ENCODE peak calls at places on chromosomes 13 and 19, in six cellular contexts. One of them, this sample, is unnamed.

GRCh38 chr13:46555722-46556121 is 2.8 kb downstream of the LRCH1 start:
- DNase-seq in left ventricle myocardium inferior: no peak
- DNase-seq in astrocyte: no peak
- DNase-seq in fibroblast of pulmonary artery: no peak
- DNase-seq in PC-9: no peak
- DNase-seq in IMR-90: no peak
- DNase-seq in this sample: no peak

GRCh38 chr19:56350416-56351045 is 35.9 kb upstream of the ZSCAN5A start:
- DNase-seq in astrocyte: peak; percentile 11
- DNase-seq in left ventricle myocardium inferior: no peak
- DNase-seq in PC-9: peak; percentile 28
- DNase-seq in IMR-90: peak; percentile 41
- DNase-seq in fibroblast of pulmonary artery: peak; percentile 67
- DNase-seq in this sample: peak; percentile 46

GRCh38 chr13:106143930-106144709 is 391.3 kb downstream of the EFNB2 start:
- DNase-seq in IMR-90: no peak
- DNase-seq in astrocyte: no peak
- DNase-seq in PC-9: peak; percentile 44
- DNase-seq in left ventricle myocardium inferior: no peak
- DNase-seq in fibroblast of pulmonary artery: no peak
- DNase-seq in this sample: no peak

GRCh38 chr13:57739089-57739488 is 107.5 kb downstream of the PCDH17 start:
- DNase-seq in PC-9: no peak
- DNase-seq in IMR-90: no peak
- DNase-seq in fibroblast of pulmonary artery: no peak
- DNase-seq in left ventricle myocardium inferior: no peak
- DNase-seq in astrocyte: no peak
- DNase-seq in this sample: no peak

GRCh38 chr19:45515081-45515624 is 7.9 kb downstream of the VASP start:
- DNase-seq in fibroblast of pulmonary artery: no peak
- DNase-seq in astrocyte: no peak
- DNase-seq in IMR-90: no peak
- DNase-seq in PC-9: no peak
- DNase-seq in left ventricle myocardium inferior: peak; percentile 58
- DNase-seq in this sample: no peak

GRCh38 chr19:54319049-54319448 is 6.1 kb upstream of the LILRA5 start:
- DNase-seq in PC-9: no peak
- DNase-seq in fibroblast of pulmonary artery: no peak
- DNase-seq in astrocyte: no peak
- DNase-seq in left ventricle myocardium inferior: no peak
- DNase-seq in IMR-90: no peak
- DNase-seq in this sample: no peak

GRCh38 chr13:29758591-29759114 is 91.8 kb downstream of the UBL3 start:
- DNase-seq in PC-9: peak; percentile 60
- DNase-seq in fibroblast of pulmonary artery: no peak
- DNase-seq in IMR-90: no peak
- DNase-seq in left ventricle myocardium inferior: no peak
- DNase-seq in astrocyte: no peak
- DNase-seq in this sample: peak; percentile 23

GRCh38 chr19:681029-681626 is 4.9 kb downstream of the FSTL3 start:
- DNase-seq in fibroblast of pulmonary artery: no peak
- DNase-seq in IMR-90: no peak
- DNase-seq in left ventricle myocardium inferior: peak; percentile 55
- DNase-seq in astrocyte: no peak
- DNase-seq in PC-9: no peak
- DNase-seq in this sample: no peak

GRCh38 chr13:27425151-27425917 is 915 bp downstream of the GTF3A start:
- DNase-seq in fibroblast of pulmonary artery: no peak
- DNase-seq in IMR-90: no peak
- DNase-seq in left ventricle myocardium inferior: no peak
- DNase-seq in astrocyte: peak; percentile 6
- DNase-seq in PC-9: peak; percentile 3
- DNase-seq in this sample: peak; percentile 6

DNA sequence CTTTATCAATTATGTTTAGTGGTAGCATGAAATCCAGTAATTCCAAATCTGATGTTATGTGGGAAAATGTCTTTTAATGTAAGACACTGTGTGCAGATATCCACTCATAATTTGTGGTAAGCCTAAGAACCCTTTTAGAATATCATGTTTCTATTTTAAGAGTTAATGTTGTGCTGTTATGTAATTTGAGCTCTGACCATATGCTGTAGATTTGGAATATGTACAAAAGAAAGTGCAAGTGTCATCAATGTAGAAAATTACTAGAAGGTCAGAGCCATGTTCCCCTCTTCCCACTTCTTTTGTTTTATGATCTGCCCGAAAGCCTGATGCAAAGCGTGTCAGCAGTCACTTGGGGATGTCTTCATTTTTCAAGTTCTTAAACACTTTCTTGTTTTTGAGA is 44.5 kb downstream of the SCEL start:
- DNase-seq in PC-9: no peak
- DNase-seq in astrocyte: no peak
- DNase-seq in left ventricle myocardium inferior: no peak
- DNase-seq in IMR-90: no peak
- DNase-seq in fibroblast of pulmonary artery: no peak
- DNase-seq in this sample: no peak
- H3K4me3 ChIP-seq in PC-9: no peak overlapping the region
- H3K4me3 ChIP-seq in astrocyte: no peak overlapping the region
- H3K4me3 ChIP-seq in left ventricle myocardium inferior: no peak overlapping the region
- H3K4me3 ChIP-seq in IMR-90: no peak overlapping the region
- H3K4me3 ChIP-seq in fibroblast of pulmonary artery: no peak overlapping the region
- H3K4me3 ChIP-seq in this sample: no peak overlapping the region

DNA sequence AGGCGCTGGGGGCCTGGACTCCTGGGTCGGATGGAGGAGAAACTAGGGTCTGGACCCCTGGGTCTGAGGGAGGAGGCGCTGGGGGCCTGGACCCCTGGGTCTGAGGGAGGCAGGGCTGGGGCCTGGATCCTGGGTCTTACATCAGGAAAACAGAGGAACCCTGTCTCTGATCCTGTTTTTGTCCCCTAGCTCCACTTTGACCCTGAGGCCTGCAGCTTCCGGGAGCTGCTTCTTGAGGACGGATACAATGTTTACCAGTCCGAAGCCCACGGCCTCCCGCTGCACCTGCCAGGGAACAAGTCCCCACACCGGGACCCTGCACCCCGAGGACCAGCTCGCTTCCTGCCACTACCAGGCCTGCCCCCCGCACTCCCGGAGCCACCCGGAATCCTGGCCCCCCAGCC is 2.4 kb downstream of the FGF21 start:
- DNase-seq in astrocyte: no peak
- DNase-seq in left ventricle myocardium inferior: no peak
- DNase-seq in PC-9: no peak
- DNase-seq in IMR-90: no peak
- DNase-seq in fibroblast of pulmonary artery: no peak
- DNase-seq in this sample: no peak
- TF ChIP-seq CTCF in astrocyte: no peak
- TF ChIP-seq CTCF in left ventricle myocardium inferior: no peak
- TF ChIP-seq CTCF in PC-9: no peak
- TF ChIP-seq CTCF in IMR-90: no peak
- TF ChIP-seq CTCF in fibroblast of pulmonary artery: no peak
- TF ChIP-seq CTCF in this sample: no peak

GRCh38 chr19:4037301-4037949 is 29.3 kb downstream of the ZBTB7A start:
- DNase-seq in fibroblast of pulmonary artery: no peak
- DNase-seq in IMR-90: no peak
- DNase-seq in PC-9: no peak
- DNase-seq in astrocyte: no peak
- DNase-seq in left ventricle myocardium inferior: no peak
- DNase-seq in this sample: no peak
- H3K4me3 ChIP-seq in fibroblast of pulmonary artery: no peak overlapping the region
- H3K4me3 ChIP-seq in IMR-90: no peak overlapping the region
- H3K4me3 ChIP-seq in PC-9: no peak overlapping the region
- H3K4me3 ChIP-seq in astrocyte: no peak overlapping the region
- H3K4me3 ChIP-seq in left ventricle myocardium inferior: no peak overlapping the region
- H3K4me3 ChIP-seq in this sample: no peak overlapping the region

DNA sequence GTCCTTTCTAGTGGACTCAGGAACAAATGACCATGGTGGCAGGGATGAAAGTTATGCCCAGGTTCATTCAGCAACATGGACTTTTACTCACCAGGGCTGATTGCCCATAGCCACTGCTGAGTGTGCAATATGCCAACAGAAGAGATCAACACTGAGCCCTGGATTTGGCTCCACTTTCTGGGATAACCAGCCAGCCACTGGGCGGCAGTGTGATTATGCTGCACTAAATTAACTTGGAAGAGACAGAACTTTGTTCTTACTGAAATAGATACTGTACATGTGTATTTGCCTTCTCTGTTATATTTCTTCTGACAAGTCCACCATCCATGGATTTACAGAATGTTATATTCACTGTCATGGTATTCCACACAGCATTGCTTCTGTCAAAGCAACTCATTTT is 257.4 kb downstream of the TDRD3 start:
- DNase-seq in astrocyte: no peak
- DNase-seq in left ventricle myocardium inferior: peak; percentile 33
- DNase-seq in fibroblast of pulmonary artery: peak; percentile 39
- DNase-seq in IMR-90: no peak
- DNase-seq in PC-9: peak; percentile 10
- DNase-seq in this sample: peak; percentile 1
- TF ChIP-seq CTCF in astrocyte: peak; percentile 47
- TF ChIP-seq CTCF in left ventricle myocardium inferior: peak; percentile 73
- TF ChIP-seq CTCF in fibroblast of pulmonary artery: peak; percentile 61
- TF ChIP-seq CTCF in IMR-90: peak; percentile 22
- TF ChIP-seq CTCF in PC-9: peak; percentile 40
- TF ChIP-seq CTCF in this sample: no peak

GRCh38 chr19:20151617-20152145 is 15.3 kb upstream of the ZNF486 start:
- DNase-seq in astrocyte: no peak
- DNase-seq in fibroblast of pulmonary artery: no peak
- DNase-seq in PC-9: no peak
- DNase-seq in left ventricle myocardium inferior: no peak
- DNase-seq in IMR-90: no peak
- DNase-seq in this sample: no peak

GRCh38 chr19:20153281-20153680 is 13.7 kb upstream of the ZNF486 start:
- DNase-seq in fibroblast of pulmonary artery: no peak
- DNase-seq in IMR-90: no peak
- DNase-seq in PC-9: no peak
- DNase-seq in left ventricle myocardium inferior: no peak
- DNase-seq in astrocyte: no peak
- DNase-seq in this sample: no peak

GRCh38 chr19:20154636-20155035 is 12.4 kb upstream of the ZNF486 start:
- DNase-seq in PC-9: no peak
- DNase-seq in fibroblast of pulmonary artery: no peak
- DNase-seq in IMR-90: no peak
- DNase-seq in astrocyte: no peak
- DNase-seq in left ventricle myocardium inferior: no peak
- DNase-seq in this sample: no peak
- H3K4me3 ChIP-seq in PC-9: no peak overlapping the region
- H3K4me3 ChIP-seq in fibroblast of pulmonary artery: no peak overlapping the region
- H3K4me3 ChIP-seq in IMR-90: no peak overlapping the region
- H3K4me3 ChIP-seq in astrocyte: no peak overlapping the region
- H3K4me3 ChIP-seq in left ventricle myocardium inferior: no peak overlapping the region
- H3K4me3 ChIP-seq in this sample: no peak overlapping the region

This sample was measured in fibroblast of villous mesenchyme.